ENCODE peak calls at places on chromosomes 7 and 10, in nine cellular contexts. N is stomach, I is cardiac muscle cell, X is right lobe of liver, R is bronchial epithelial cell, V is choroid plexus epithelial cell, F is fibroblast of pulmonary artery, Z is spleen, P is Calu3. Y is an unnamed sample.

GRCh38 chr10:121648078-121648477 is 49.8 kb upstream of the FGFR2 start:
- DNase-seq in N (no peak), I (no peak), X (no peak), R (no peak), V (no peak), F (no peak), Z (peak), P (no peak), Y (no peak)

GRCh38 chr7:154373951-154374350 is 321.8 kb downstream of the DPP6 start:
- DNase-seq in N (no peak), I (no peak), X (no peak), R (no peak), V (no peak), F (no peak), Z (no peak), P (no peak), Y (no peak)

GRCh38 chr10:129774736-129775401 is 189.2 kb downstream of the EBF3 start:
- DNase-seq in N (peak), I (no peak), X (no peak), R (no peak), V (no peak), F (no peak), Z (peak), P (no peak), Y (no peak)

GRCh38 chr10:118571123-118571522 is 24.3 kb downstream of the PRLHR start:
- DNase-seq in N (no peak), I (peak), X (no peak), R (no peak), V (no peak), F (peak), Z (no peak), P (no peak), Y (no peak)

GRCh38 chr10:30755474-30755873 is 125.9 kb upstream of the LYZL2 start:
- DNase-seq in N (no peak), I (peak), X (no peak), R (no peak), V (no peak), F (no peak), Z (no peak), P (no peak), Y (no peak)

GRCh38 chr7:15854841-15855576 is 168.5 kb upstream of the MEOX2 start:
- DNase-seq in N (no peak), I (peak), X (no peak), R (peak), V (no peak), F (peak), Z (no peak), P (peak), Y (no peak)

GRCh38 chr7:155375337-155376277 is 77.9 kb downstream of the INSIG1 start:
- DNase-seq in N (no peak), I (peak), X (peak), R (no peak), V (peak), F (peak), Z (no peak), P (no peak), Y (no peak)

GRCh38 chr7:51309361-51310130 is 7.1 kb downstream of the COBL start:
- DNase-seq in N (no peak), I (no peak), X (no peak), R (no peak), V (no peak), F (no peak), Z (no peak), P (no peak), Y (no peak)

GRCh38 chr10:1240341-1240775 is 184.2 kb downstream of the WDR37 start:
- DNase-seq in N (no peak), I (no peak), X (no peak), R (no peak), V (no peak), F (no peak), Z (peak), P (no peak), Y (no peak)

GRCh38 chr7:17516768-17517167 is 218.3 kb downstream of the AHR start:
- DNase-seq in N (no peak), I (no peak), X (no peak), R (no peak), V (no peak), F (no peak), Z (no peak), P (no peak), Y (no peak)

GRCh38 chr10:86509145-86509544 is 12.4 kb downstream of the WAPL start:
- DNase-seq in N (no peak), I (no peak), X (no peak), R (no peak), V (no peak), F (no peak), Z (no peak), P (no peak), Y (no peak)

GRCh38 chr7:66953044-66953427 is 32.0 kb downstream of the TMEM248 start:
- DNase-seq in N (no peak), I (no peak), X (no peak), R (no peak), V (no peak), F (no peak), Z (no peak), P (no peak), Y (no peak)

GRCh38 chr10:118272090-118272775 is 69.9 kb downstream of the FAM204A start:
- DNase-seq in N (no peak), I (peak), X (no peak), R (no peak), V (peak), F (peak), Z (no peak), P (no peak), Y (no peak)

GRCh38 chr10:118930614-118931013 is 98.9 kb upstream of the NANOS1 start:
- DNase-seq in N (no peak), I (no peak), X (no peak), R (no peak), V (no peak), F (no peak), Z (no peak), P (no peak), Y (no peak)

GRCh38 chr7:16739863-16740622 is 13.5 kb upstream of the TSPAN13 start:
- DNase-seq in N (no peak), I (peak), X (no peak), R (peak), V (peak), F (peak), Z (no peak), P (no peak), Y (no peak)

GRCh38 chr7:51154201-51154600 is 162.4 kb downstream of the COBL start:
- DNase-seq in N (no peak), I (no peak), X (no peak), R (no peak), V (no peak), F (no peak), Z (no peak), P (no peak), Y (no peak)

GRCh38 chr10:73997479-73997805 is 474 bp upstream of the VCL start:
- DNase-seq in N (no peak), I (no peak), X (no peak), R (no peak), V (no peak), F (no peak), Z (no peak), P (no peak), Y (no peak)

GRCh38 chr7:74606101-74606908 is 51.2 kb upstream of the GTF2I start:
- DNase-seq in N (peak), I (peak), X (peak), R (no peak), V (no peak), F (no peak), Z (peak), P (peak), Y (no peak)

GRCh38 chr10:124566222-124566888 is 104.7 kb downstream of the LHPP start:
- DNase-seq in N (no peak), I (no peak), X (peak), R (no peak), V (no peak), F (no peak), Z (peak), P (no peak), Y (no peak)

GRCh38 chr10:48762104-48763042 is 77.7 kb downstream of the WDFY4 start:
- DNase-seq in N (no peak), I (no peak), X (no peak), R (no peak), V (no peak), F (no peak), Z (no peak), P (no peak), Y (no peak)
- TF ChIP-seq CTCF in N (no peak), I (no peak), X (no peak), R (no peak), V (no peak), F (no peak), Z (no peak), P (no peak), Y (no peak)

GRCh38 chr7:129615018-129615417 is 3.5 kb downstream of the NRF1 start:
- DNase-seq in N (no peak), I (peak), X (no peak), R (peak), V (peak), F (peak), Z (no peak), P (no peak), Y (peak)

GRCh38 chr7:129611246-129612111 is at the start of gene NRF1:
- DNase-seq in N (peak), I (peak), X (peak), R (peak), V (peak), F (peak), Z (peak), P (peak), Y (peak)

GRCh38 chr7:129610709-129611245 is 743 bp upstream of the NRF1 start:
- DNase-seq in N (no peak), I (no peak), X (no peak), R (no peak), V (peak), F (no peak), Z (no peak), P (no peak), Y (no peak)

GRCh38 chr7:129613016-129613337 is 1.5 kb downstream of the NRF1 start:
- DNase-seq in N (no peak), I (no peak), X (no peak), R (no peak), V (no peak), F (no peak), Z (no peak), P (no peak), Y (no peak)

GRCh38 chr7:129612112-129613015 is 844 bp downstream of the NRF1 start:
- DNase-seq in N (peak), I (peak), X (peak), R (peak), V (peak), F (peak), Z (peak), P (peak), Y (no peak)
- TF ChIP-seq CTCF in N (no peak), I (peak), X (peak), R (peak), V (peak), F (peak), Z (peak), P (peak), Y (peak)

GRCh38 chr10:55500931-55501559 is 700.0 kb upstream of the PCDH15 start:
- DNase-seq in N (no peak), I (peak), X (no peak), R (peak), V (peak), F (peak), Z (no peak), P (peak), Y (no peak)
- TF ChIP-seq CTCF in N (no peak), I (peak), X (peak), R (peak), V (peak), F (peak), Z (peak), P (peak), Y (no peak)

GRCh38 chr7:47601881-47602249 is 20.0 kb upstream of the TNS3 start:
- DNase-seq in N (no peak), I (no peak), X (no peak), R (no peak), V (no peak), F (no peak), Z (no peak), P (peak), Y (no peak)
- TF ChIP-seq CTCF in N (no peak), I (no peak), X (no peak), R (no peak), V (no peak), F (no peak), Z (no peak), P (no peak), Y (no peak)

DNA sequence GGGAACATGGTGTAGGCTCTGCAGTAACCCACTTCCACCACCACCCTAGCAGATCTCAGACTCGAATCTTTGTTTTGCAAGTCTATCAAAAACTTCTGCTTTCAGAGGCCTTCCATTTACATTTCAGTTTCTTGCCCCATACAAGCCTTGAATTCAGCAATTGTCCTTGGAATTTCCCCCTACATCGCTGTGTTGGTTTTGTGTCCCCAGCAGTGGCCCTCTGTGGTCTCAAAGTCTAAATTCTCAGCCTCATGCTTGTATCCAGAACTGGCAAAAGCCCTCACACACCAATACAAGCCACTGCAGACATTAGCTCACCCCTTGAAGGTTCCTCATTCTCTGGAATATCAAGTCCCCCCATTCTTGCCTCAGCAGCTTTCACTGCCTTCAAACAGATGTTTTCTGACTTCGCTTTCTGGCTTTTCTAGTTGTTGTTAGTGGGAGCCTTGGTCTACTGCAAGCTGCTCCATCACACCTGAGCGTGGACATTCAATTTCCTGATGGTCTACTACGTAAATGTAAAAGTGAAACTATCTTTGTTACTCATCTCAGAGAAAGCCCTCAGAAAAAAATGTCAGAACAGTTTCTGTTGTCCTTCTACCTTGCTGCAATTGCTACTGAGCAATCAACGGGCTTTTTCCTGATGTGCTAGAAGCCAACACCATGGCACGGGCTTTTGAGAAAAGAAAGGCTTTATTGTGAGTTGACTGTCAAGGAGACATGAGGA is 1.8 kb upstream of the NUB1 start:
- DNase-seq in N (no peak), I (no peak), X (no peak), R (no peak), V (no peak), F (no peak), Z (no peak), P (no peak), Y (no peak)
- TF ChIP-seq CTCF in N (no peak), I (no peak), X (no peak), R (no peak), V (no peak), F (no peak), Z (peak), P (no peak), Y (no peak)

GRCh38 chr7:88310950-88311674 is 4.4 kb upstream of the STEAP4 start:
- DNase-seq in N (no peak), I (no peak), X (no peak), R (no peak), V (no peak), F (no peak), Z (no peak), P (no peak), Y (no peak)
- TF ChIP-seq CTCF in N (no peak), I (no peak), X (no peak), R (no peak), V (no peak), F (no peak), Z (no peak), P (no peak), Y (no peak)

GRCh38 chr10:70233109-70233938 is at the start of gene PPA1:
- DNase-seq in N (peak), I (peak), X (peak), R (peak), V (peak), F (peak), Z (peak), P (peak), Y (peak)
- TF ChIP-seq CTCF in N (no peak), I (peak), X (peak), R (peak), V (peak), F (peak), Z (no peak), P (no peak), Y (no peak)